ENCODE peak calls at places on chromosome 21, in ten cellular contexts. One of them, this sample, is unnamed.

GRCh38 chr21:31293986-31294385 is 50.1 kb downstream of the TIAM1 start:
- DNase-seq in esophagus squamous epithelium: no peak
- DNase-seq in psoas muscle: no peak
- DNase-seq in stimulated activated CD4-positive, alpha-beta T cell treated with anti-CD3 and anti-CD28 coated beads, Interleukin-1b, Interleukin-23, amount 100 ng/mL, for 4 hours: peak; percentile 37
- DNase-seq in CD4-positive, alpha-beta memory T cell: no peak
- DNase-seq in ecto neural progenitor cell: no peak
- DNase-seq in HTR-8/SVneo: peak; percentile 82
- DNase-seq in body of pancreas: no peak
- DNase-seq in ELF-1: no peak
- DNase-seq in colonic mucosa: no peak
- DNase-seq in this sample: peak; percentile 22

GRCh38 chr21:32474179-32475059 is 61.9 kb downstream of the EVA1C start:
- DNase-seq in stimulated activated CD4-positive, alpha-beta T cell treated with anti-CD3 and anti-CD28 coated beads, Interleukin-1b, Interleukin-23, amount 100 ng/mL, for 4 hours: no peak
- DNase-seq in CD4-positive, alpha-beta memory T cell: no peak
- DNase-seq in esophagus squamous epithelium: no peak
- DNase-seq in body of pancreas: no peak
- DNase-seq in ELF-1: no peak
- DNase-seq in colonic mucosa: no peak
- DNase-seq in ecto neural progenitor cell: no peak
- DNase-seq in HTR-8/SVneo: no peak
- DNase-seq in psoas muscle: no peak
- DNase-seq in this sample: no peak

GRCh38 chr21:37829043-37829442 is 87.2 kb downstream of the KCNJ6 start:
- DNase-seq in psoas muscle: no peak
- DNase-seq in body of pancreas: no peak
- DNase-seq in ecto neural progenitor cell: no peak
- DNase-seq in ELF-1: no peak
- DNase-seq in HTR-8/SVneo: no peak
- DNase-seq in colonic mucosa: peak; percentile 44
- DNase-seq in CD4-positive, alpha-beta memory T cell: no peak
- DNase-seq in esophagus squamous epithelium: no peak
- DNase-seq in stimulated activated CD4-positive, alpha-beta T cell treated with anti-CD3 and anti-CD28 coated beads, Interleukin-1b, Interleukin-23, amount 100 ng/mL, for 4 hours: no peak
- DNase-seq in this sample: no peak

GRCh38 chr21:37578471-37579126 is 212.0 kb downstream of the DYRK1A start:
- DNase-seq in CD4-positive, alpha-beta memory T cell: no peak
- DNase-seq in stimulated activated CD4-positive, alpha-beta T cell treated with anti-CD3 and anti-CD28 coated beads, Interleukin-1b, Interleukin-23, amount 100 ng/mL, for 4 hours: no peak
- DNase-seq in ecto neural progenitor cell: no peak
- DNase-seq in psoas muscle: no peak
- DNase-seq in HTR-8/SVneo: no peak
- DNase-seq in colonic mucosa: no peak
- DNase-seq in esophagus squamous epithelium: no peak
- DNase-seq in body of pancreas: no peak
- DNase-seq in ELF-1: no peak
- DNase-seq in this sample: no peak

GRCh38 chr21:44871576-44872265 is 1.8 kb downstream of the PTTG1IP start:
- DNase-seq in colonic mucosa: peak; percentile 82
- DNase-seq in CD4-positive, alpha-beta memory T cell: no peak
- DNase-seq in HTR-8/SVneo: no peak
- DNase-seq in esophagus squamous epithelium: no peak
- DNase-seq in stimulated activated CD4-positive, alpha-beta T cell treated with anti-CD3 and anti-CD28 coated beads, Interleukin-1b, Interleukin-23, amount 100 ng/mL, for 4 hours: no peak
- DNase-seq in ELF-1: no peak
- DNase-seq in ecto neural progenitor cell: no peak
- DNase-seq in body of pancreas: peak; percentile 48
- DNase-seq in psoas muscle: peak; percentile 73
- DNase-seq in this sample: no peak

GRCh38 chr21:45877821-45878469 is 103.6 kb upstream of the COL6A1 start:
- DNase-seq in HTR-8/SVneo: no peak
- DNase-seq in colonic mucosa: no peak
- DNase-seq in CD4-positive, alpha-beta memory T cell: no peak
- DNase-seq in ELF-1: no peak
- DNase-seq in esophagus squamous epithelium: no peak
- DNase-seq in psoas muscle: peak; percentile 41
- DNase-seq in body of pancreas: no peak
- DNase-seq in ecto neural progenitor cell: no peak
- DNase-seq in stimulated activated CD4-positive, alpha-beta T cell treated with anti-CD3 and anti-CD28 coated beads, Interleukin-1b, Interleukin-23, amount 100 ng/mL, for 4 hours: no peak
- DNase-seq in this sample: no peak

GRCh38 chr21:26170471-26171309 is at the start of gene APP:
- DNase-seq in body of pancreas: peak; percentile 88
- DNase-seq in CD4-positive, alpha-beta memory T cell: peak; percentile 91
- DNase-seq in colonic mucosa: peak; percentile 90
- DNase-seq in psoas muscle: peak; percentile 90
- DNase-seq in ELF-1: peak; percentile 86
- DNase-seq in ecto neural progenitor cell: peak; percentile 93
- DNase-seq in HTR-8/SVneo: peak; percentile 79
- DNase-seq in stimulated activated CD4-positive, alpha-beta T cell treated with anti-CD3 and anti-CD28 coated beads, Interleukin-1b, Interleukin-23, amount 100 ng/mL, for 4 hours: peak; percentile 88
- DNase-seq in esophagus squamous epithelium: peak; percentile 7
- DNase-seq in this sample: no peak

GRCh38 chr21:42120056-42120903 is 49.2 kb downstream of the UMODL1 start:
- DNase-seq in body of pancreas: no peak
- DNase-seq in CD4-positive, alpha-beta memory T cell: no peak
- DNase-seq in stimulated activated CD4-positive, alpha-beta T cell treated with anti-CD3 and anti-CD28 coated beads, Interleukin-1b, Interleukin-23, amount 100 ng/mL, for 4 hours: no peak
- DNase-seq in ELF-1: peak; percentile 93
- DNase-seq in HTR-8/SVneo: no peak
- DNase-seq in ecto neural progenitor cell: no peak
- DNase-seq in colonic mucosa: no peak
- DNase-seq in esophagus squamous epithelium: no peak
- DNase-seq in psoas muscle: no peak
- DNase-seq in this sample: no peak

GRCh38 chr21:43645414-43645891 is 13.8 kb downstream of the HSF2BP start:
- DNase-seq in ELF-1: peak; percentile 83
- DNase-seq in body of pancreas: peak; percentile 36
- DNase-seq in stimulated activated CD4-positive, alpha-beta T cell treated with anti-CD3 and anti-CD28 coated beads, Interleukin-1b, Interleukin-23, amount 100 ng/mL, for 4 hours: no peak
- DNase-seq in HTR-8/SVneo: peak; percentile 72
- DNase-seq in esophagus squamous epithelium: no peak
- DNase-seq in colonic mucosa: peak; percentile 70
- DNase-seq in ecto neural progenitor cell: no peak
- DNase-seq in CD4-positive, alpha-beta memory T cell: no peak
- DNase-seq in psoas muscle: no peak
- DNase-seq in this sample: peak; percentile 35

GRCh38 chr21:45104560-45104959 is 30.2 kb downstream of the ADARB1 start:
- DNase-seq in stimulated activated CD4-positive, alpha-beta T cell treated with anti-CD3 and anti-CD28 coated beads, Interleukin-1b, Interleukin-23, amount 100 ng/mL, for 4 hours: no peak
- DNase-seq in HTR-8/SVneo: peak; percentile 50
- DNase-seq in psoas muscle: no peak
- DNase-seq in ecto neural progenitor cell: no peak
- DNase-seq in CD4-positive, alpha-beta memory T cell: no peak
- DNase-seq in ELF-1: no peak
- DNase-seq in body of pancreas: peak; percentile 51
- DNase-seq in colonic mucosa: peak; percentile 68
- DNase-seq in esophagus squamous epithelium: no peak
- DNase-seq in this sample: no peak